ENCODE peak calls at places on chromosomes 6 and 20, in ten cellular contexts. One of them, this sample, is unnamed.

GRCh38 chr6:6891949-6892461 is 215.8 kb upstream of the RREB1 start:
- DNase-seq in psoas muscle: peak
- DNase-seq in fibroblast of lung: no peak
- DNase-seq in lower lobe of right lung: no peak
- DNase-seq in pancreas: no peak
- DNase-seq in neuronal stem cell: no peak
- DNase-seq in neural progenitor cell: no peak
- DNase-seq in colonic mucosa: no peak
- DNase-seq in CD8-positive, alpha-beta memory T cell: no peak
- DNase-seq in CD8-positive, alpha-beta T cell: no peak
- DNase-seq in this sample: no peak

GRCh38 chr6:87741001-87741650 is 39.1 kb upstream of the AKIRIN2 start:
- DNase-seq in psoas muscle: no peak
- DNase-seq in fibroblast of lung: no peak
- DNase-seq in lower lobe of right lung: no peak
- DNase-seq in pancreas: no peak
- DNase-seq in neuronal stem cell: no peak
- DNase-seq in neural progenitor cell: no peak
- DNase-seq in colonic mucosa: no peak
- DNase-seq in CD8-positive, alpha-beta memory T cell: no peak
- DNase-seq in CD8-positive, alpha-beta T cell: no peak
- DNase-seq in this sample: no peak

GRCh38 chr6:3734023-3734422 is 17.5 kb downstream of the PXDC1 start:
- DNase-seq in psoas muscle: no peak
- DNase-seq in fibroblast of lung: no peak
- DNase-seq in lower lobe of right lung: no peak
- DNase-seq in pancreas: no peak
- DNase-seq in neuronal stem cell: no peak
- DNase-seq in neural progenitor cell: no peak
- DNase-seq in colonic mucosa: no peak
- DNase-seq in CD8-positive, alpha-beta memory T cell: no peak
- DNase-seq in CD8-positive, alpha-beta T cell: no peak
- DNase-seq in this sample: no peak

GRCh38 chr20:14712302-14712739 is 374.9 kb upstream of the FLRT3 start:
- DNase-seq in psoas muscle: no peak
- DNase-seq in fibroblast of lung: peak
- DNase-seq in lower lobe of right lung: no peak
- DNase-seq in pancreas: no peak
- DNase-seq in neuronal stem cell: peak
- DNase-seq in neural progenitor cell: peak
- DNase-seq in colonic mucosa: no peak
- DNase-seq in CD8-positive, alpha-beta memory T cell: no peak
- DNase-seq in CD8-positive, alpha-beta T cell: no peak
- DNase-seq in this sample: no peak

GRCh38 chr6:107132330-107132954 is 17.1 kb upstream of the BEND3 start:
- DNase-seq in psoas muscle: no peak
- DNase-seq in fibroblast of lung: peak
- DNase-seq in lower lobe of right lung: no peak
- DNase-seq in pancreas: no peak
- DNase-seq in neuronal stem cell: no peak
- DNase-seq in neural progenitor cell: peak
- DNase-seq in colonic mucosa: no peak
- DNase-seq in CD8-positive, alpha-beta memory T cell: no peak
- DNase-seq in CD8-positive, alpha-beta T cell: peak
- DNase-seq in this sample: no peak

GRCh38 chr6:14216931-14217684 is 99.5 kb downstream of the CD83 start:
- DNase-seq in psoas muscle: no peak
- DNase-seq in fibroblast of lung: peak
- DNase-seq in lower lobe of right lung: no peak
- DNase-seq in pancreas: no peak
- DNase-seq in neuronal stem cell: no peak
- DNase-seq in neural progenitor cell: no peak
- DNase-seq in colonic mucosa: no peak
- DNase-seq in CD8-positive, alpha-beta memory T cell: no peak
- DNase-seq in CD8-positive, alpha-beta T cell: no peak
- DNase-seq in this sample: no peak

GRCh38 chr20:47455133-47456040 is 46.3 kb upstream of the NCOA3 start:
- DNase-seq in psoas muscle: no peak
- DNase-seq in fibroblast of lung: no peak
- DNase-seq in lower lobe of right lung: no peak
- DNase-seq in pancreas: no peak
- DNase-seq in neuronal stem cell: no peak
- DNase-seq in neural progenitor cell: no peak
- DNase-seq in colonic mucosa: no peak
- DNase-seq in CD8-positive, alpha-beta memory T cell: no peak
- DNase-seq in CD8-positive, alpha-beta T cell: no peak
- DNase-seq in this sample: no peak

GRCh38 chr6:14620522-14620921 is 502.9 kb downstream of the CD83 start:
- DNase-seq in psoas muscle: no peak
- DNase-seq in fibroblast of lung: no peak
- DNase-seq in lower lobe of right lung: no peak
- DNase-seq in pancreas: no peak
- DNase-seq in neuronal stem cell: peak
- DNase-seq in neural progenitor cell: peak
- DNase-seq in colonic mucosa: no peak
- DNase-seq in CD8-positive, alpha-beta memory T cell: no peak
- DNase-seq in CD8-positive, alpha-beta T cell: no peak
- DNase-seq in this sample: no peak

GRCh38 chr20:40564997-40565680 is 123.9 kb downstream of the MAFB start:
- DNase-seq in psoas muscle: no peak
- DNase-seq in fibroblast of lung: peak
- DNase-seq in lower lobe of right lung: no peak
- DNase-seq in pancreas: no peak
- DNase-seq in neuronal stem cell: no peak
- DNase-seq in neural progenitor cell: no peak
- DNase-seq in colonic mucosa: no peak
- DNase-seq in CD8-positive, alpha-beta memory T cell: no peak
- DNase-seq in CD8-positive, alpha-beta T cell: no peak
- DNase-seq in this sample: no peak

GRCh38 chr20:10898555-10898954 is 224.8 kb upstream of the JAG1 start:
- DNase-seq in psoas muscle: no peak
- DNase-seq in fibroblast of lung: peak
- DNase-seq in lower lobe of right lung: no peak
- DNase-seq in pancreas: no peak
- DNase-seq in neuronal stem cell: no peak
- DNase-seq in neural progenitor cell: no peak
- DNase-seq in colonic mucosa: no peak
- DNase-seq in CD8-positive, alpha-beta memory T cell: no peak
- DNase-seq in CD8-positive, alpha-beta T cell: no peak
- DNase-seq in this sample: no peak

GRCh38 chr6:133837801-133838349 is 51.0 kb upstream of the TCF21 start:
- DNase-seq in psoas muscle: peak
- DNase-seq in fibroblast of lung: peak
- DNase-seq in lower lobe of right lung: peak
- DNase-seq in pancreas: peak
- DNase-seq in neuronal stem cell: peak
- DNase-seq in neural progenitor cell: peak
- DNase-seq in colonic mucosa: peak
- DNase-seq in CD8-positive, alpha-beta memory T cell: peak
- DNase-seq in CD8-positive, alpha-beta T cell: peak
- DNase-seq in this sample: no peak

GRCh38 chr20:43068482-43068881 is 121.2 kb downstream of the PTPRT start:
- DNase-seq in psoas muscle: no peak
- DNase-seq in fibroblast of lung: no peak
- DNase-seq in lower lobe of right lung: no peak
- DNase-seq in pancreas: no peak
- DNase-seq in neuronal stem cell: no peak
- DNase-seq in neural progenitor cell: no peak
- DNase-seq in colonic mucosa: no peak
- DNase-seq in CD8-positive, alpha-beta memory T cell: no peak
- DNase-seq in CD8-positive, alpha-beta T cell: no peak
- DNase-seq in this sample: no peak

GRCh38 chr6:140380371-140381218 is 1006.1 kb upstream of the CITED2 start:
- DNase-seq in psoas muscle: no peak
- DNase-seq in fibroblast of lung: peak
- DNase-seq in lower lobe of right lung: no peak
- DNase-seq in pancreas: no peak
- DNase-seq in neuronal stem cell: no peak
- DNase-seq in neural progenitor cell: no peak
- DNase-seq in colonic mucosa: no peak
- DNase-seq in CD8-positive, alpha-beta memory T cell: no peak
- DNase-seq in CD8-positive, alpha-beta T cell: no peak
- DNase-seq in this sample: no peak

DNA sequence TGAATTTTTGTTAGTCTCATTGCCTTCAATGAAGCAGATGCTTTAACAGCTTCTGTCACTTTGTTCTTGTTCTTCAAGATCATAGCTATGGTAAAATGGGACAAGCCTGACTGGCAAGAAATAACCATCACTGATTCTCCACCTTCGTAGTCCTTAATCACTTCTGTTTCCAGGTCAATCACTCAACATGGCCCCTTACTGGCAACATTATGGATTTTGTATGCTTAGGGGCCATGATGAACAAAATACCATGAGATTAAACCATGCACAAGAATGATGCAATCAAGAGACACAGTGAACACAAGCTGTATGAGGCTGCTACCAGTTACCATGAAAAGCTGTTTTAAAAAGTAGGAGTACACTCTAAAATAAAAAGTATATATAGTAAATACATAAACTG is 32.8 kb downstream of the ADNP start:
- DNase-seq in psoas muscle: no peak
- DNase-seq in fibroblast of lung: no peak
- DNase-seq in lower lobe of right lung: no peak
- DNase-seq in pancreas: no peak
- DNase-seq in neuronal stem cell: no peak
- DNase-seq in neural progenitor cell: no peak
- DNase-seq in colonic mucosa: no peak
- DNase-seq in CD8-positive, alpha-beta memory T cell: no peak
- DNase-seq in CD8-positive, alpha-beta T cell: no peak
- DNase-seq in this sample: no peak
- H3K27ac ChIP-seq in psoas muscle: no peak
- H3K27ac ChIP-seq in fibroblast of lung: no peak
- H3K27ac ChIP-seq in lower lobe of right lung: no peak
- H3K27ac ChIP-seq in pancreas: no peak
- H3K27ac ChIP-seq in neuronal stem cell: no peak
- H3K27ac ChIP-seq in neural progenitor cell: no peak
- H3K27ac ChIP-seq in colonic mucosa: no peak
- H3K27ac ChIP-seq in CD8-positive, alpha-beta memory T cell: no peak
- H3K27ac ChIP-seq in CD8-positive, alpha-beta T cell: no peak
- H3K27ac ChIP-seq in this sample: no peak

GRCh38 chr6:100175814-100176275 is 181.8 kb upstream of the MCHR2 start:
- DNase-seq in psoas muscle: no peak
- DNase-seq in fibroblast of lung: peak
- DNase-seq in lower lobe of right lung: no peak
- DNase-seq in pancreas: no peak
- DNase-seq in neuronal stem cell: no peak
- DNase-seq in neural progenitor cell: no peak
- DNase-seq in colonic mucosa: no peak
- DNase-seq in CD8-positive, alpha-beta memory T cell: no peak
- DNase-seq in CD8-positive, alpha-beta T cell: no peak
- DNase-seq in this sample: no peak

GRCh38 chr6:100173211-100173610 is 179.2 kb upstream of the MCHR2 start:
- DNase-seq in psoas muscle: no peak
- DNase-seq in fibroblast of lung: no peak
- DNase-seq in lower lobe of right lung: no peak
- DNase-seq in pancreas: no peak
- DNase-seq in neuronal stem cell: no peak
- DNase-seq in neural progenitor cell: no peak
- DNase-seq in colonic mucosa: no peak
- DNase-seq in CD8-positive, alpha-beta memory T cell: no peak
- DNase-seq in CD8-positive, alpha-beta T cell: no peak
- DNase-seq in this sample: no peak

GRCh38 chr6:100171533-100172321 is 177.7 kb upstream of the MCHR2 start:
- DNase-seq in psoas muscle: no peak
- DNase-seq in fibroblast of lung: peak
- DNase-seq in lower lobe of right lung: no peak
- DNase-seq in pancreas: no peak
- DNase-seq in neuronal stem cell: no peak
- DNase-seq in neural progenitor cell: no peak
- DNase-seq in colonic mucosa: no peak
- DNase-seq in CD8-positive, alpha-beta memory T cell: no peak
- DNase-seq in CD8-positive, alpha-beta T cell: no peak
- DNase-seq in this sample: no peak

GRCh38 chr6:100176321-100176950 is 182.4 kb upstream of the MCHR2 start:
- DNase-seq in psoas muscle: no peak
- DNase-seq in fibroblast of lung: peak
- DNase-seq in lower lobe of right lung: no peak
- DNase-seq in pancreas: no peak
- DNase-seq in neuronal stem cell: no peak
- DNase-seq in neural progenitor cell: peak
- DNase-seq in colonic mucosa: no peak
- DNase-seq in CD8-positive, alpha-beta memory T cell: no peak
- DNase-seq in CD8-positive, alpha-beta T cell: no peak
- DNase-seq in this sample: no peak

GRCh38 chr6:100172322-100172713 is 178.3 kb upstream of the MCHR2 start:
- DNase-seq in psoas muscle: no peak
- DNase-seq in fibroblast of lung: no peak
- DNase-seq in lower lobe of right lung: no peak
- DNase-seq in pancreas: no peak
- DNase-seq in neuronal stem cell: no peak
- DNase-seq in neural progenitor cell: no peak
- DNase-seq in colonic mucosa: no peak
- DNase-seq in CD8-positive, alpha-beta memory T cell: no peak
- DNase-seq in CD8-positive, alpha-beta T cell: no peak
- DNase-seq in this sample: no peak
- H3K27ac ChIP-seq in psoas muscle: no peak
- H3K27ac ChIP-seq in fibroblast of lung: no peak
- H3K27ac ChIP-seq in lower lobe of right lung: no peak
- H3K27ac ChIP-seq in pancreas: no peak
- H3K27ac ChIP-seq in neuronal stem cell: no peak
- H3K27ac ChIP-seq in neural progenitor cell: no peak
- H3K27ac ChIP-seq in colonic mucosa: no peak
- H3K27ac ChIP-seq in CD8-positive, alpha-beta memory T cell: no peak
- H3K27ac ChIP-seq in CD8-positive, alpha-beta T cell: no peak
- H3K27ac ChIP-seq in this sample: no peak

GRCh38 chr6:8080338-8081151 is 16.4 kb upstream of the BLOC1S5 start:
- DNase-seq in psoas muscle: no peak
- DNase-seq in fibroblast of lung: peak
- DNase-seq in lower lobe of right lung: no peak
- DNase-seq in pancreas: no peak
- DNase-seq in neuronal stem cell: no peak
- DNase-seq in neural progenitor cell: no peak
- DNase-seq in colonic mucosa: no peak
- DNase-seq in CD8-positive, alpha-beta memory T cell: no peak
- DNase-seq in CD8-positive, alpha-beta T cell: no peak
- DNase-seq in this sample: no peak
- H3K27ac ChIP-seq in psoas muscle: no peak
- H3K27ac ChIP-seq in fibroblast of lung: no peak
- H3K27ac ChIP-seq in lower lobe of right lung: no peak
- H3K27ac ChIP-seq in pancreas: peak
- H3K27ac ChIP-seq in neuronal stem cell: no peak
- H3K27ac ChIP-seq in neural progenitor cell: no peak
- H3K27ac ChIP-seq in colonic mucosa: no peak
- H3K27ac ChIP-seq in CD8-positive, alpha-beta memory T cell: no peak
- H3K27ac ChIP-seq in CD8-positive, alpha-beta T cell: no peak
- H3K27ac ChIP-seq in this sample: no peak

DNA sequence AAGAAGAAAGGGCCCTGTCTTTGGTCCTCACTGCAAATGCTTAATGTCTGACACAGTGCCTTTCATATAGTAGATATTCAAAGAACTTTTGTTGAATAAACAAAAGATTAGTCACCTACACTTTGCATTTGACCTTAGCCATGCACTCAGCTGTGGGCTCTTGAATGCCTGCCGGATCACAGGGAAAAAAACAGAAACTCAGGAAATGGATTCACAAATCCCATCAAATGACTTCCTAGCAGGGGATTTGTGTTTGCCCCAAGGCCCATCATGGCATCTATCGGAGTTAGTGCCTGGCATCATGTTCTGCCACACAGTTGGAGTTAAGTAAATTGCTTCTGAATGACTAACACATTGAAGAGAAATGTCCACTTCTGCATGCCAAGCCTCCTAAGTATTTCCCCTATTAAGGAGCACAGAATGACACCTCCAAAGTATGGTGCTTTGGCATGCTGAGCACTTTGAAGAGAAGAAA is 72.3 kb upstream of the DST start:
- DNase-seq in psoas muscle: no peak
- DNase-seq in fibroblast of lung: peak
- DNase-seq in lower lobe of right lung: no peak
- DNase-seq in pancreas: no peak
- DNase-seq in neuronal stem cell: no peak
- DNase-seq in neural progenitor cell: peak
- DNase-seq in colonic mucosa: no peak
- DNase-seq in CD8-positive, alpha-beta memory T cell: no peak
- DNase-seq in CD8-positive, alpha-beta T cell: no peak
- DNase-seq in this sample: no peak
- H3K27ac ChIP-seq in psoas muscle: peak
- H3K27ac ChIP-seq in fibroblast of lung: peak
- H3K27ac ChIP-seq in lower lobe of right lung: peak
- H3K27ac ChIP-seq in pancreas: no peak
- H3K27ac ChIP-seq in neuronal stem cell: no peak
- H3K27ac ChIP-seq in neural progenitor cell: peak
- H3K27ac ChIP-seq in colonic mucosa: no peak
- H3K27ac ChIP-seq in CD8-positive, alpha-beta memory T cell: no peak
- H3K27ac ChIP-seq in CD8-positive, alpha-beta T cell: no peak
- H3K27ac ChIP-seq in this sample: no peak